ENCODE peak calls at places on chromosomes 5 and 9, in nine cellular contexts. One of them, this sample, is unnamed.

GRCh38 chr9:68950689-68951088 is 63.2 kb downstream of the PRKACG start:
- DNase-seq in left ventricle myocardium superior: no peak
- DNase-seq in AG09309: no peak
- DNase-seq in stimulated activated CD8-positive, alpha-beta memory T cell treated with anti-CD3 and anti-CD28 coated beads, Interleukin-12 subunit alpha, Interleukin-12 subunit beta, amount 100 ng/mL, for 1 hour: no peak
- DNase-seq in stimulated activated CD4-positive, alpha-beta T cell treated with anti-CD3 and anti-CD28 coated beads, Interleukin-12 subunit alpha, Interleukin-12 subunit beta, amount 100 ng/mL, for 4 hours: no peak
- DNase-seq in activated CD4-positive, alpha-beta memory T cell treated with anti-CD3 and anti-CD28 coated beads, Interleukin-2, amount 10 ng/mL, durations not matched to agents 7 days and 5 days: no peak
- DNase-seq in A172: no peak
- DNase-seq in DMS53: no peak
- DNase-seq in ecto neural progenitor cell: no peak
- DNase-seq in this sample: no peak

GRCh38 chr9:13142776-13143175 is 136.7 kb downstream of the MPDZ start:
- DNase-seq in left ventricle myocardium superior: no peak
- DNase-seq in AG09309: no peak
- DNase-seq in stimulated activated CD8-positive, alpha-beta memory T cell treated with anti-CD3 and anti-CD28 coated beads, Interleukin-12 subunit alpha, Interleukin-12 subunit beta, amount 100 ng/mL, for 1 hour: no peak
- DNase-seq in stimulated activated CD4-positive, alpha-beta T cell treated with anti-CD3 and anti-CD28 coated beads, Interleukin-12 subunit alpha, Interleukin-12 subunit beta, amount 100 ng/mL, for 4 hours: no peak
- DNase-seq in activated CD4-positive, alpha-beta memory T cell treated with anti-CD3 and anti-CD28 coated beads, Interleukin-2, amount 10 ng/mL, durations not matched to agents 7 days and 5 days: no peak
- DNase-seq in A172: no peak
- DNase-seq in DMS53: no peak
- DNase-seq in ecto neural progenitor cell: no peak
- DNase-seq in this sample: no peak

GRCh38 chr9:136050706-136051567 is 44.2 kb downstream of the NACC2 start:
- DNase-seq in left ventricle myocardium superior: peak
- DNase-seq in AG09309: no peak
- DNase-seq in stimulated activated CD8-positive, alpha-beta memory T cell treated with anti-CD3 and anti-CD28 coated beads, Interleukin-12 subunit alpha, Interleukin-12 subunit beta, amount 100 ng/mL, for 1 hour: no peak
- DNase-seq in stimulated activated CD4-positive, alpha-beta T cell treated with anti-CD3 and anti-CD28 coated beads, Interleukin-12 subunit alpha, Interleukin-12 subunit beta, amount 100 ng/mL, for 4 hours: no peak
- DNase-seq in activated CD4-positive, alpha-beta memory T cell treated with anti-CD3 and anti-CD28 coated beads, Interleukin-2, amount 10 ng/mL, durations not matched to agents 7 days and 5 days: no peak
- DNase-seq in A172: no peak
- DNase-seq in DMS53: peak
- DNase-seq in ecto neural progenitor cell: peak
- DNase-seq in this sample: peak

GRCh38 chr9:133366435-133366834 is 9.4 kb downstream of the SURF4 start:
- DNase-seq in left ventricle myocardium superior: no peak
- DNase-seq in AG09309: no peak
- DNase-seq in stimulated activated CD8-positive, alpha-beta memory T cell treated with anti-CD3 and anti-CD28 coated beads, Interleukin-12 subunit alpha, Interleukin-12 subunit beta, amount 100 ng/mL, for 1 hour: no peak
- DNase-seq in stimulated activated CD4-positive, alpha-beta T cell treated with anti-CD3 and anti-CD28 coated beads, Interleukin-12 subunit alpha, Interleukin-12 subunit beta, amount 100 ng/mL, for 4 hours: no peak
- DNase-seq in activated CD4-positive, alpha-beta memory T cell treated with anti-CD3 and anti-CD28 coated beads, Interleukin-2, amount 10 ng/mL, durations not matched to agents 7 days and 5 days: no peak
- DNase-seq in A172: no peak
- DNase-seq in DMS53: no peak
- DNase-seq in ecto neural progenitor cell: no peak
- DNase-seq in this sample: no peak

GRCh38 chr5:135843571-135844337 is 9.3 kb downstream of the SLC25A48 start:
- DNase-seq in left ventricle myocardium superior: no peak
- DNase-seq in AG09309: no peak
- DNase-seq in stimulated activated CD8-positive, alpha-beta memory T cell treated with anti-CD3 and anti-CD28 coated beads, Interleukin-12 subunit alpha, Interleukin-12 subunit beta, amount 100 ng/mL, for 1 hour: no peak
- DNase-seq in stimulated activated CD4-positive, alpha-beta T cell treated with anti-CD3 and anti-CD28 coated beads, Interleukin-12 subunit alpha, Interleukin-12 subunit beta, amount 100 ng/mL, for 4 hours: no peak
- DNase-seq in activated CD4-positive, alpha-beta memory T cell treated with anti-CD3 and anti-CD28 coated beads, Interleukin-2, amount 10 ng/mL, durations not matched to agents 7 days and 5 days: no peak
- DNase-seq in A172: no peak
- DNase-seq in DMS53: no peak
- DNase-seq in ecto neural progenitor cell: no peak
- DNase-seq in this sample: no peak

GRCh38 chr5:38018011-38018410 is 178.2 kb upstream of the GDNF start:
- DNase-seq in left ventricle myocardium superior: no peak
- DNase-seq in AG09309: no peak
- DNase-seq in stimulated activated CD8-positive, alpha-beta memory T cell treated with anti-CD3 and anti-CD28 coated beads, Interleukin-12 subunit alpha, Interleukin-12 subunit beta, amount 100 ng/mL, for 1 hour: no peak
- DNase-seq in stimulated activated CD4-positive, alpha-beta T cell treated with anti-CD3 and anti-CD28 coated beads, Interleukin-12 subunit alpha, Interleukin-12 subunit beta, amount 100 ng/mL, for 4 hours: no peak
- DNase-seq in activated CD4-positive, alpha-beta memory T cell treated with anti-CD3 and anti-CD28 coated beads, Interleukin-2, amount 10 ng/mL, durations not matched to agents 7 days and 5 days: no peak
- DNase-seq in A172: no peak
- DNase-seq in DMS53: no peak
- DNase-seq in ecto neural progenitor cell: no peak
- DNase-seq in this sample: no peak

GRCh38 chr5:126941403-126941802 is 89.0 kb downstream of the MARCHF3 start:
- DNase-seq in left ventricle myocardium superior: no peak
- DNase-seq in AG09309: no peak
- DNase-seq in stimulated activated CD8-positive, alpha-beta memory T cell treated with anti-CD3 and anti-CD28 coated beads, Interleukin-12 subunit alpha, Interleukin-12 subunit beta, amount 100 ng/mL, for 1 hour: no peak
- DNase-seq in stimulated activated CD4-positive, alpha-beta T cell treated with anti-CD3 and anti-CD28 coated beads, Interleukin-12 subunit alpha, Interleukin-12 subunit beta, amount 100 ng/mL, for 4 hours: no peak
- DNase-seq in activated CD4-positive, alpha-beta memory T cell treated with anti-CD3 and anti-CD28 coated beads, Interleukin-2, amount 10 ng/mL, durations not matched to agents 7 days and 5 days: no peak
- DNase-seq in A172: no peak
- DNase-seq in DMS53: no peak
- DNase-seq in ecto neural progenitor cell: no peak
- DNase-seq in this sample: no peak

GRCh38 chr5:78569441-78569840 is 79.1 kb downstream of the LHFPL2 start:
- DNase-seq in left ventricle myocardium superior: peak
- DNase-seq in AG09309: peak
- DNase-seq in stimulated activated CD8-positive, alpha-beta memory T cell treated with anti-CD3 and anti-CD28 coated beads, Interleukin-12 subunit alpha, Interleukin-12 subunit beta, amount 100 ng/mL, for 1 hour: no peak
- DNase-seq in stimulated activated CD4-positive, alpha-beta T cell treated with anti-CD3 and anti-CD28 coated beads, Interleukin-12 subunit alpha, Interleukin-12 subunit beta, amount 100 ng/mL, for 4 hours: no peak
- DNase-seq in activated CD4-positive, alpha-beta memory T cell treated with anti-CD3 and anti-CD28 coated beads, Interleukin-2, amount 10 ng/mL, durations not matched to agents 7 days and 5 days: no peak
- DNase-seq in A172: no peak
- DNase-seq in DMS53: peak
- DNase-seq in ecto neural progenitor cell: no peak
- DNase-seq in this sample: no peak

GRCh38 chr5:67111779-67112178 is 84.8 kb downstream of the CD180 start:
- DNase-seq in left ventricle myocardium superior: no peak
- DNase-seq in AG09309: no peak
- DNase-seq in stimulated activated CD8-positive, alpha-beta memory T cell treated with anti-CD3 and anti-CD28 coated beads, Interleukin-12 subunit alpha, Interleukin-12 subunit beta, amount 100 ng/mL, for 1 hour: no peak
- DNase-seq in stimulated activated CD4-positive, alpha-beta T cell treated with anti-CD3 and anti-CD28 coated beads, Interleukin-12 subunit alpha, Interleukin-12 subunit beta, amount 100 ng/mL, for 4 hours: no peak
- DNase-seq in activated CD4-positive, alpha-beta memory T cell treated with anti-CD3 and anti-CD28 coated beads, Interleukin-2, amount 10 ng/mL, durations not matched to agents 7 days and 5 days: no peak
- DNase-seq in A172: no peak
- DNase-seq in DMS53: peak
- DNase-seq in ecto neural progenitor cell: no peak
- DNase-seq in this sample: no peak

GRCh38 chr5:53406630-53407316 is 73.7 kb upstream of the FST start:
- DNase-seq in left ventricle myocardium superior: no peak
- DNase-seq in AG09309: no peak
- DNase-seq in stimulated activated CD8-positive, alpha-beta memory T cell treated with anti-CD3 and anti-CD28 coated beads, Interleukin-12 subunit alpha, Interleukin-12 subunit beta, amount 100 ng/mL, for 1 hour: no peak
- DNase-seq in stimulated activated CD4-positive, alpha-beta T cell treated with anti-CD3 and anti-CD28 coated beads, Interleukin-12 subunit alpha, Interleukin-12 subunit beta, amount 100 ng/mL, for 4 hours: no peak
- DNase-seq in activated CD4-positive, alpha-beta memory T cell treated with anti-CD3 and anti-CD28 coated beads, Interleukin-2, amount 10 ng/mL, durations not matched to agents 7 days and 5 days: no peak
- DNase-seq in A172: peak
- DNase-seq in DMS53: peak
- DNase-seq in ecto neural progenitor cell: no peak
- DNase-seq in this sample: no peak

GRCh38 chr5:154541553-154541952 is 63.5 kb upstream of the HAND1 start:
- DNase-seq in left ventricle myocardium superior: no peak
- DNase-seq in AG09309: no peak
- DNase-seq in stimulated activated CD8-positive, alpha-beta memory T cell treated with anti-CD3 and anti-CD28 coated beads, Interleukin-12 subunit alpha, Interleukin-12 subunit beta, amount 100 ng/mL, for 1 hour: no peak
- DNase-seq in stimulated activated CD4-positive, alpha-beta T cell treated with anti-CD3 and anti-CD28 coated beads, Interleukin-12 subunit alpha, Interleukin-12 subunit beta, amount 100 ng/mL, for 4 hours: no peak
- DNase-seq in activated CD4-positive, alpha-beta memory T cell treated with anti-CD3 and anti-CD28 coated beads, Interleukin-2, amount 10 ng/mL, durations not matched to agents 7 days and 5 days: no peak
- DNase-seq in A172: no peak
- DNase-seq in DMS53: no peak
- DNase-seq in ecto neural progenitor cell: no peak
- DNase-seq in this sample: no peak

GRCh38 chr9:107667700-107668099 is 178.1 kb upstream of the KLF4 start:
- DNase-seq in left ventricle myocardium superior: peak
- DNase-seq in AG09309: no peak
- DNase-seq in stimulated activated CD8-positive, alpha-beta memory T cell treated with anti-CD3 and anti-CD28 coated beads, Interleukin-12 subunit alpha, Interleukin-12 subunit beta, amount 100 ng/mL, for 1 hour: no peak
- DNase-seq in stimulated activated CD4-positive, alpha-beta T cell treated with anti-CD3 and anti-CD28 coated beads, Interleukin-12 subunit alpha, Interleukin-12 subunit beta, amount 100 ng/mL, for 4 hours: no peak
- DNase-seq in activated CD4-positive, alpha-beta memory T cell treated with anti-CD3 and anti-CD28 coated beads, Interleukin-2, amount 10 ng/mL, durations not matched to agents 7 days and 5 days: no peak
- DNase-seq in A172: no peak
- DNase-seq in DMS53: no peak
- DNase-seq in ecto neural progenitor cell: no peak
- DNase-seq in this sample: no peak

GRCh38 chr9:7983361-7983974 is 183.9 kb upstream of the DMAC1 start:
- DNase-seq in left ventricle myocardium superior: no peak
- DNase-seq in AG09309: no peak
- DNase-seq in stimulated activated CD8-positive, alpha-beta memory T cell treated with anti-CD3 and anti-CD28 coated beads, Interleukin-12 subunit alpha, Interleukin-12 subunit beta, amount 100 ng/mL, for 1 hour: no peak
- DNase-seq in stimulated activated CD4-positive, alpha-beta T cell treated with anti-CD3 and anti-CD28 coated beads, Interleukin-12 subunit alpha, Interleukin-12 subunit beta, amount 100 ng/mL, for 4 hours: no peak
- DNase-seq in activated CD4-positive, alpha-beta memory T cell treated with anti-CD3 and anti-CD28 coated beads, Interleukin-2, amount 10 ng/mL, durations not matched to agents 7 days and 5 days: no peak
- DNase-seq in A172: no peak
- DNase-seq in DMS53: peak
- DNase-seq in ecto neural progenitor cell: no peak
- DNase-seq in this sample: no peak

GRCh38 chr9:91714020-91714721 is 235.9 kb downstream of the ROR2 start:
- DNase-seq in left ventricle myocardium superior: peak
- DNase-seq in AG09309: no peak
- DNase-seq in stimulated activated CD8-positive, alpha-beta memory T cell treated with anti-CD3 and anti-CD28 coated beads, Interleukin-12 subunit alpha, Interleukin-12 subunit beta, amount 100 ng/mL, for 1 hour: no peak
- DNase-seq in stimulated activated CD4-positive, alpha-beta T cell treated with anti-CD3 and anti-CD28 coated beads, Interleukin-12 subunit alpha, Interleukin-12 subunit beta, amount 100 ng/mL, for 4 hours: no peak
- DNase-seq in activated CD4-positive, alpha-beta memory T cell treated with anti-CD3 and anti-CD28 coated beads, Interleukin-2, amount 10 ng/mL, durations not matched to agents 7 days and 5 days: peak
- DNase-seq in A172: peak
- DNase-seq in DMS53: peak
- DNase-seq in ecto neural progenitor cell: peak
- DNase-seq in this sample: no peak

GRCh38 chr5:165630211-165630866 is 2124.9 kb downstream of the MAT2B start:
- DNase-seq in left ventricle myocardium superior: no peak
- DNase-seq in AG09309: no peak
- DNase-seq in stimulated activated CD8-positive, alpha-beta memory T cell treated with anti-CD3 and anti-CD28 coated beads, Interleukin-12 subunit alpha, Interleukin-12 subunit beta, amount 100 ng/mL, for 1 hour: no peak
- DNase-seq in stimulated activated CD4-positive, alpha-beta T cell treated with anti-CD3 and anti-CD28 coated beads, Interleukin-12 subunit alpha, Interleukin-12 subunit beta, amount 100 ng/mL, for 4 hours: no peak
- DNase-seq in activated CD4-positive, alpha-beta memory T cell treated with anti-CD3 and anti-CD28 coated beads, Interleukin-2, amount 10 ng/mL, durations not matched to agents 7 days and 5 days: peak
- DNase-seq in A172: peak
- DNase-seq in DMS53: peak
- DNase-seq in ecto neural progenitor cell: peak
- DNase-seq in this sample: peak

GRCh38 chr5:123617561-123617960 is 105.6 kb downstream of the CSNK1G3 start:
- DNase-seq in left ventricle myocardium superior: no peak
- DNase-seq in AG09309: no peak
- DNase-seq in stimulated activated CD8-positive, alpha-beta memory T cell treated with anti-CD3 and anti-CD28 coated beads, Interleukin-12 subunit alpha, Interleukin-12 subunit beta, amount 100 ng/mL, for 1 hour: no peak
- DNase-seq in stimulated activated CD4-positive, alpha-beta T cell treated with anti-CD3 and anti-CD28 coated beads, Interleukin-12 subunit alpha, Interleukin-12 subunit beta, amount 100 ng/mL, for 4 hours: no peak
- DNase-seq in activated CD4-positive, alpha-beta memory T cell treated with anti-CD3 and anti-CD28 coated beads, Interleukin-2, amount 10 ng/mL, durations not matched to agents 7 days and 5 days: no peak
- DNase-seq in A172: no peak
- DNase-seq in DMS53: no peak
- DNase-seq in ecto neural progenitor cell: no peak
- DNase-seq in this sample: no peak

GRCh38 chr9:114278881-114279570 is 43.9 kb upstream of the ORM1 start:
- DNase-seq in left ventricle myocardium superior: peak
- DNase-seq in AG09309: no peak
- DNase-seq in stimulated activated CD8-positive, alpha-beta memory T cell treated with anti-CD3 and anti-CD28 coated beads, Interleukin-12 subunit alpha, Interleukin-12 subunit beta, amount 100 ng/mL, for 1 hour: no peak
- DNase-seq in stimulated activated CD4-positive, alpha-beta T cell treated with anti-CD3 and anti-CD28 coated beads, Interleukin-12 subunit alpha, Interleukin-12 subunit beta, amount 100 ng/mL, for 4 hours: no peak
- DNase-seq in activated CD4-positive, alpha-beta memory T cell treated with anti-CD3 and anti-CD28 coated beads, Interleukin-2, amount 10 ng/mL, durations not matched to agents 7 days and 5 days: no peak
- DNase-seq in A172: peak
- DNase-seq in DMS53: no peak
- DNase-seq in ecto neural progenitor cell: peak
- DNase-seq in this sample: no peak

GRCh38 chr5:172637740-172638139 is 3.3 kb upstream of the NEURL1B start:
- DNase-seq in left ventricle myocardium superior: no peak
- DNase-seq in AG09309: no peak
- DNase-seq in stimulated activated CD8-positive, alpha-beta memory T cell treated with anti-CD3 and anti-CD28 coated beads, Interleukin-12 subunit alpha, Interleukin-12 subunit beta, amount 100 ng/mL, for 1 hour: no peak
- DNase-seq in stimulated activated CD4-positive, alpha-beta T cell treated with anti-CD3 and anti-CD28 coated beads, Interleukin-12 subunit alpha, Interleukin-12 subunit beta, amount 100 ng/mL, for 4 hours: no peak
- DNase-seq in activated CD4-positive, alpha-beta memory T cell treated with anti-CD3 and anti-CD28 coated beads, Interleukin-2, amount 10 ng/mL, durations not matched to agents 7 days and 5 days: no peak
- DNase-seq in A172: no peak
- DNase-seq in DMS53: no peak
- DNase-seq in ecto neural progenitor cell: no peak
- DNase-seq in this sample: no peak

GRCh38 chr5:113581388-113581787 is 67.9 kb downstream of the YTHDC2 start:
- DNase-seq in left ventricle myocardium superior: no peak
- DNase-seq in AG09309: no peak
- DNase-seq in stimulated activated CD8-positive, alpha-beta memory T cell treated with anti-CD3 and anti-CD28 coated beads, Interleukin-12 subunit alpha, Interleukin-12 subunit beta, amount 100 ng/mL, for 1 hour: no peak
- DNase-seq in stimulated activated CD4-positive, alpha-beta T cell treated with anti-CD3 and anti-CD28 coated beads, Interleukin-12 subunit alpha, Interleukin-12 subunit beta, amount 100 ng/mL, for 4 hours: no peak
- DNase-seq in activated CD4-positive, alpha-beta memory T cell treated with anti-CD3 and anti-CD28 coated beads, Interleukin-2, amount 10 ng/mL, durations not matched to agents 7 days and 5 days: no peak
- DNase-seq in A172: no peak
- DNase-seq in DMS53: no peak
- DNase-seq in ecto neural progenitor cell: no peak
- DNase-seq in this sample: no peak

GRCh38 chr9:93452710-93453046 is 703 bp downstream of the FAM120AOS start:
- DNase-seq in left ventricle myocardium superior: peak
- DNase-seq in AG09309: no peak
- DNase-seq in stimulated activated CD8-positive, alpha-beta memory T cell treated with anti-CD3 and anti-CD28 coated beads, Interleukin-12 subunit alpha, Interleukin-12 subunit beta, amount 100 ng/mL, for 1 hour: no peak
- DNase-seq in stimulated activated CD4-positive, alpha-beta T cell treated with anti-CD3 and anti-CD28 coated beads, Interleukin-12 subunit alpha, Interleukin-12 subunit beta, amount 100 ng/mL, for 4 hours: no peak
- DNase-seq in activated CD4-positive, alpha-beta memory T cell treated with anti-CD3 and anti-CD28 coated beads, Interleukin-2, amount 10 ng/mL, durations not matched to agents 7 days and 5 days: no peak
- DNase-seq in A172: no peak
- DNase-seq in DMS53: peak
- DNase-seq in ecto neural progenitor cell: no peak
- DNase-seq in this sample: peak

GRCh38 chr5:883475-884181 is 9.0 kb downstream of the BRD9 start:
- DNase-seq in left ventricle myocardium superior: no peak
- DNase-seq in AG09309: no peak
- DNase-seq in stimulated activated CD8-positive, alpha-beta memory T cell treated with anti-CD3 and anti-CD28 coated beads, Interleukin-12 subunit alpha, Interleukin-12 subunit beta, amount 100 ng/mL, for 1 hour: no peak
- DNase-seq in stimulated activated CD4-positive, alpha-beta T cell treated with anti-CD3 and anti-CD28 coated beads, Interleukin-12 subunit alpha, Interleukin-12 subunit beta, amount 100 ng/mL, for 4 hours: no peak
- DNase-seq in activated CD4-positive, alpha-beta memory T cell treated with anti-CD3 and anti-CD28 coated beads, Interleukin-2, amount 10 ng/mL, durations not matched to agents 7 days and 5 days: no peak
- DNase-seq in A172: no peak
- DNase-seq in DMS53: no peak
- DNase-seq in ecto neural progenitor cell: no peak
- DNase-seq in this sample: no peak

GRCh38 chr5:65651144-65651543 is 26.3 kb downstream of the SHLD3 start:
- DNase-seq in left ventricle myocardium superior: no peak
- DNase-seq in AG09309: no peak
- DNase-seq in stimulated activated CD8-positive, alpha-beta memory T cell treated with anti-CD3 and anti-CD28 coated beads, Interleukin-12 subunit alpha, Interleukin-12 subunit beta, amount 100 ng/mL, for 1 hour: no peak
- DNase-seq in stimulated activated CD4-positive, alpha-beta T cell treated with anti-CD3 and anti-CD28 coated beads, Interleukin-12 subunit alpha, Interleukin-12 subunit beta, amount 100 ng/mL, for 4 hours: no peak
- DNase-seq in activated CD4-positive, alpha-beta memory T cell treated with anti-CD3 and anti-CD28 coated beads, Interleukin-2, amount 10 ng/mL, durations not matched to agents 7 days and 5 days: no peak
- DNase-seq in A172: no peak
- DNase-seq in DMS53: peak
- DNase-seq in ecto neural progenitor cell: no peak
- DNase-seq in this sample: no peak